ENCODE peak calls at places on chromosome 9, in eight cellular contexts. One of them, this sample, is unnamed. For H3K27me3, the result is how much of the 10 kb centered on the place peaks cover.

GRCh38 chr9:2771661-2772060 is 54.4 kb downstream of the KCNV2 start:
- DNase-seq in HCT116: no peak
- DNase-seq in brain microvascular endothelial cell: no peak
- DNase-seq in BJ: no peak
- DNase-seq in breast epithelium: no peak
- DNase-seq in adrenal gland: peak
- DNase-seq in heart left ventricle: no peak
- DNase-seq in CD8-positive, alpha-beta T cell: no peak
- DNase-seq in this sample: peak

GRCh38 chr9:28941856-28942255 is 1368.6 kb upstream of the C9orf72 start:
- DNase-seq in HCT116: no peak
- DNase-seq in brain microvascular endothelial cell: no peak
- DNase-seq in BJ: no peak
- DNase-seq in breast epithelium: no peak
- DNase-seq in adrenal gland: no peak
- DNase-seq in heart left ventricle: no peak
- DNase-seq in CD8-positive, alpha-beta T cell: no peak
- DNase-seq in this sample: no peak

GRCh38 chr9:127444921-127445850 is 6.0 kb downstream of the RPL12 start:
- DNase-seq in HCT116: no peak
- DNase-seq in brain microvascular endothelial cell: no peak
- DNase-seq in BJ: no peak
- DNase-seq in breast epithelium: peak
- DNase-seq in adrenal gland: no peak
- DNase-seq in heart left ventricle: no peak
- DNase-seq in CD8-positive, alpha-beta T cell: no peak
- DNase-seq in this sample: no peak

GRCh38 chr9:102483666-102484065 is 511.5 kb upstream of the CYLC2 start:
- DNase-seq in HCT116: no peak
- DNase-seq in brain microvascular endothelial cell: no peak
- DNase-seq in BJ: no peak
- DNase-seq in breast epithelium: no peak
- DNase-seq in adrenal gland: no peak
- DNase-seq in heart left ventricle: no peak
- DNase-seq in CD8-positive, alpha-beta T cell: no peak
- DNase-seq in this sample: no peak

GRCh38 chr9:135076143-135076875 is 11.2 kb upstream of the OLFM1 start:
- DNase-seq in HCT116: no peak
- DNase-seq in brain microvascular endothelial cell: no peak
- DNase-seq in BJ: no peak
- DNase-seq in breast epithelium: no peak
- DNase-seq in adrenal gland: no peak
- DNase-seq in heart left ventricle: no peak
- DNase-seq in CD8-positive, alpha-beta T cell: no peak
- DNase-seq in this sample: no peak

GRCh38 chr9:14092344-14092743 is 221.6 kb downstream of the NFIB start:
- DNase-seq in HCT116: no peak
- DNase-seq in brain microvascular endothelial cell: no peak
- DNase-seq in BJ: no peak
- DNase-seq in breast epithelium: no peak
- DNase-seq in adrenal gland: no peak
- DNase-seq in heart left ventricle: no peak
- DNase-seq in CD8-positive, alpha-beta T cell: no peak
- DNase-seq in this sample: no peak

GRCh38 chr9:79120533-79121315 is 451.0 kb upstream of the TLE4 start:
- DNase-seq in HCT116: no peak
- DNase-seq in brain microvascular endothelial cell: no peak
- DNase-seq in BJ: no peak
- DNase-seq in breast epithelium: peak
- DNase-seq in adrenal gland: peak
- DNase-seq in heart left ventricle: no peak
- DNase-seq in CD8-positive, alpha-beta T cell: no peak
- DNase-seq in this sample: no peak

GRCh38 chr9:129337287-129338140 is 159.5 kb upstream of the IER5L start:
- DNase-seq in HCT116: no peak
- DNase-seq in brain microvascular endothelial cell: no peak
- DNase-seq in BJ: no peak
- DNase-seq in breast epithelium: no peak
- DNase-seq in adrenal gland: no peak
- DNase-seq in heart left ventricle: no peak
- DNase-seq in CD8-positive, alpha-beta T cell: no peak
- DNase-seq in this sample: no peak

GRCh38 chr9:74056023-74056422 is 441.1 kb upstream of the RORB start:
- DNase-seq in HCT116: no peak
- DNase-seq in brain microvascular endothelial cell: no peak
- DNase-seq in BJ: no peak
- DNase-seq in breast epithelium: no peak
- DNase-seq in adrenal gland: no peak
- DNase-seq in heart left ventricle: no peak
- DNase-seq in CD8-positive, alpha-beta T cell: no peak
- DNase-seq in this sample: no peak

GRCh38 chr9:81613002-81613750 is 76.2 kb downstream of the TLE1 start:
- DNase-seq in HCT116: no peak
- DNase-seq in brain microvascular endothelial cell: peak
- DNase-seq in BJ: peak
- DNase-seq in breast epithelium: no peak
- DNase-seq in adrenal gland: no peak
- DNase-seq in heart left ventricle: no peak
- DNase-seq in CD8-positive, alpha-beta T cell: no peak
- DNase-seq in this sample: peak

GRCh38 chr9:134217431-134218210 is 53.3 kb upstream of the RNU6ATAC start:
- DNase-seq in HCT116: peak
- DNase-seq in brain microvascular endothelial cell: no peak
- DNase-seq in BJ: no peak
- DNase-seq in breast epithelium: no peak
- DNase-seq in adrenal gland: peak
- DNase-seq in heart left ventricle: peak
- DNase-seq in CD8-positive, alpha-beta T cell: no peak
- DNase-seq in this sample: peak

GRCh38 chr9:9142001-9142400 is 1342.4 kb upstream of the DMAC1 start:
- DNase-seq in HCT116: no peak
- DNase-seq in brain microvascular endothelial cell: no peak
- DNase-seq in BJ: no peak
- DNase-seq in breast epithelium: no peak
- DNase-seq in adrenal gland: no peak
- DNase-seq in heart left ventricle: no peak
- DNase-seq in CD8-positive, alpha-beta T cell: no peak
- DNase-seq in this sample: no peak

GRCh38 chr9:37471942-37472679 is 6.9 kb upstream of the ZBTB5 start:
- DNase-seq in HCT116: peak
- DNase-seq in brain microvascular endothelial cell: peak
- DNase-seq in BJ: peak
- DNase-seq in breast epithelium: no peak
- DNase-seq in adrenal gland: no peak
- DNase-seq in heart left ventricle: no peak
- DNase-seq in CD8-positive, alpha-beta T cell: no peak
- DNase-seq in this sample: peak

GRCh38 chr9:126055386-126055785 is 271.2 kb upstream of the MVB12B start:
- DNase-seq in HCT116: no peak
- DNase-seq in brain microvascular endothelial cell: peak
- DNase-seq in BJ: no peak
- DNase-seq in breast epithelium: no peak
- DNase-seq in adrenal gland: no peak
- DNase-seq in heart left ventricle: no peak
- DNase-seq in CD8-positive, alpha-beta T cell: no peak
- DNase-seq in this sample: no peak
- H3K27me3 ChIP-seq in HCT116: under half
- H3K27me3 ChIP-seq in brain microvascular endothelial cell: under half
- H3K27me3 ChIP-seq in BJ: under half
- H3K27me3 ChIP-seq in breast epithelium: under half
- H3K27me3 ChIP-seq in adrenal gland: under half
- H3K27me3 ChIP-seq in heart left ventricle: under half
- H3K27me3 ChIP-seq in CD8-positive, alpha-beta T cell: under half
- H3K27me3 ChIP-seq in this sample: under half

DNA sequence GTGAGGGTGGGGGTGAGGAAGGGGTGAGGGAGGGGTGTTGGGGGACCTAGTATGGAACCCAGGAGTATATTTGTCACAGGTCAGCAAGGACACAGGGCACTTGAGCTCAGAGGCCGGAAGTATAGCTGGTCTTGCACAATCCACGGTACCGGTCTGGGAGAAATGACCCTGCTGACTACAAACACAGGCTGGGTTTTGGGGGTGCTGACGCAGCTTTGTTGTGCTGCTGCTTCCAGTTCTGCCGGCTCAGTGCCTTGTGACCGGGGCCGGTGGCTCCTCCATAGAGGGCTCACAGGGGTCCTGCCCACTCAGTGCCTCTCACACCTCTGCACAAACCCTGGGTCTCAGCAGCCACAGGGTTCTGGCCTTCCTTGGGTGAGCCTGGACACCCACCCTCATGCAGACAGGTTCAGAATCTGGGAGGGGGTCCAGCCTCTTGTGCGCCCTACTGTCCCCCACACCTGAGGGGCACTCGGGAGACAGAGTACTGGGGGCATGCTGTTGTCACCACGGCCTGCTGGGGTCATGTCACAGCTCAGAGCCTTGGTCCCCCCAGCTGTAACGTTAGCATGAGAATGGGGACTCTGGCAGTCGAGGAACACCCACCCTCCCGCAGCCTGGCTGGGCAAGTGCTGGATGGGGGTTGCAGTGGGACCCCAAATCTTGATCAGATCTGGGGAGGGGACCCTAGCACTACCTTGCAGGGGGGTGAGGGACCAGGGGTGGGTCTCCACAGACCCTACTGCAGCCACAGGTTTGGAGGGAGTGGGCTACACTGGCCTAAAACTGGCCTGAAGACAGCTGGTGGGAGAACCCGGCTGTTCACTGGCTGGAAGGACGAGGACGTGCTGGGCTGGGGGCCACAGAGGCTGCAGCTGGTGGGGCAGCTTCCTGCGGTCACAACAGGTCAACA is 17.7 kb downstream of the NINJ1 start:
- DNase-seq in HCT116: no peak
- DNase-seq in brain microvascular endothelial cell: no peak
- DNase-seq in BJ: no peak
- DNase-seq in breast epithelium: peak
- DNase-seq in adrenal gland: peak
- DNase-seq in heart left ventricle: peak
- DNase-seq in CD8-positive, alpha-beta T cell: no peak
- DNase-seq in this sample: no peak
- H3K27me3 ChIP-seq in HCT116: under half
- H3K27me3 ChIP-seq in brain microvascular endothelial cell: under half
- H3K27me3 ChIP-seq in BJ: under half
- H3K27me3 ChIP-seq in breast epithelium: under half
- H3K27me3 ChIP-seq in adrenal gland: under half
- H3K27me3 ChIP-seq in heart left ventricle: under half
- H3K27me3 ChIP-seq in CD8-positive, alpha-beta T cell: under half
- H3K27me3 ChIP-seq in this sample: under half

DNA sequence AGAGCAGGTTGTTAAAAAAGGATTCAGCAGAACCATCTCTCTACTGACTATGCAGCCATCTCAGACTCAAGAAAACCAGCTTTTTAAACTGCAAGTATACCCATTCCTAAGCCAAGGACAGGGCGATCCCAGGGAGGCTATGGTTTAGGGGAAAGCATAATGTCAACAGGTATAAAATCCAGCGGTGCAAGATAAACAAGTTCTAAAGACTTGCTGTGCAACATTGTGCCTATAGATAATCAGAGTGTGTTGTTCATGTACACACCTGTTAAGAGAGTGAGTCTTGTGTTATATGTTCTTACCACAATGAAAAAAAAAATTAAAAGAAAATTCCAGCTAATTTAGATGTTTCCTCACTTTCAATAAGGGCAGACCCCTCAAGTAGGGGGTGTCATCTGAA is 63.6 kb upstream of the DIRAS2 start:
- DNase-seq in HCT116: no peak
- DNase-seq in brain microvascular endothelial cell: no peak
- DNase-seq in BJ: no peak
- DNase-seq in breast epithelium: no peak
- DNase-seq in adrenal gland: no peak
- DNase-seq in heart left ventricle: no peak
- DNase-seq in CD8-positive, alpha-beta T cell: no peak
- DNase-seq in this sample: no peak
- H3K27me3 ChIP-seq in HCT116: under half
- H3K27me3 ChIP-seq in brain microvascular endothelial cell: under half
- H3K27me3 ChIP-seq in BJ: under half
- H3K27me3 ChIP-seq in breast epithelium: under half
- H3K27me3 ChIP-seq in adrenal gland: under half
- H3K27me3 ChIP-seq in heart left ventricle: under half
- H3K27me3 ChIP-seq in CD8-positive, alpha-beta T cell: under half
- H3K27me3 ChIP-seq in this sample: under half

GRCh38 chr9:113645972-113646241 is 182.4 kb downstream of the RGS3 start:
- DNase-seq in HCT116: no peak
- DNase-seq in brain microvascular endothelial cell: no peak
- DNase-seq in BJ: no peak
- DNase-seq in breast epithelium: no peak
- DNase-seq in adrenal gland: no peak
- DNase-seq in heart left ventricle: no peak
- DNase-seq in CD8-positive, alpha-beta T cell: no peak
- DNase-seq in this sample: peak
- H3K27me3 ChIP-seq in HCT116: under half
- H3K27me3 ChIP-seq in brain microvascular endothelial cell: under half
- H3K27me3 ChIP-seq in BJ: under half
- H3K27me3 ChIP-seq in breast epithelium: under half
- H3K27me3 ChIP-seq in adrenal gland: under half
- H3K27me3 ChIP-seq in heart left ventricle: under half
- H3K27me3 ChIP-seq in CD8-positive, alpha-beta T cell: under half
- H3K27me3 ChIP-seq in this sample: under half

GRCh38 chr9:4147476-4148214 is 152.2 kb downstream of the GLIS3 start:
- DNase-seq in HCT116: no peak
- DNase-seq in brain microvascular endothelial cell: no peak
- DNase-seq in BJ: no peak
- DNase-seq in breast epithelium: peak
- DNase-seq in adrenal gland: no peak
- DNase-seq in heart left ventricle: no peak
- DNase-seq in CD8-positive, alpha-beta T cell: no peak
- DNase-seq in this sample: peak

GRCh38 chr9:4152201-4152600 is 147.7 kb downstream of the GLIS3 start:
- DNase-seq in HCT116: no peak
- DNase-seq in brain microvascular endothelial cell: no peak
- DNase-seq in BJ: no peak
- DNase-seq in breast epithelium: no peak
- DNase-seq in adrenal gland: no peak
- DNase-seq in heart left ventricle: no peak
- DNase-seq in CD8-positive, alpha-beta T cell: no peak
- DNase-seq in this sample: no peak

GRCh38 chr9:4148215-4148561 is 151.7 kb downstream of the GLIS3 start:
- DNase-seq in HCT116: no peak
- DNase-seq in brain microvascular endothelial cell: no peak
- DNase-seq in BJ: no peak
- DNase-seq in breast epithelium: no peak
- DNase-seq in adrenal gland: no peak
- DNase-seq in heart left ventricle: no peak
- DNase-seq in CD8-positive, alpha-beta T cell: no peak
- DNase-seq in this sample: no peak

GRCh38 chr9:4155224-4156026 is 144.4 kb downstream of the GLIS3 start:
- DNase-seq in HCT116: no peak
- DNase-seq in brain microvascular endothelial cell: no peak
- DNase-seq in BJ: no peak
- DNase-seq in breast epithelium: no peak
- DNase-seq in adrenal gland: no peak
- DNase-seq in heart left ventricle: no peak
- DNase-seq in CD8-positive, alpha-beta T cell: no peak
- DNase-seq in this sample: no peak

GRCh38 chr9:4152876-4153275 is 147.0 kb downstream of the GLIS3 start:
- DNase-seq in HCT116: no peak
- DNase-seq in brain microvascular endothelial cell: no peak
- DNase-seq in BJ: no peak
- DNase-seq in breast epithelium: no peak
- DNase-seq in adrenal gland: no peak
- DNase-seq in heart left ventricle: no peak
- DNase-seq in CD8-positive, alpha-beta T cell: no peak
- DNase-seq in this sample: no peak
- H3K27me3 ChIP-seq in HCT116: under half
- H3K27me3 ChIP-seq in brain microvascular endothelial cell: under half
- H3K27me3 ChIP-seq in BJ: under half
- H3K27me3 ChIP-seq in breast epithelium: under half
- H3K27me3 ChIP-seq in adrenal gland: under half
- H3K27me3 ChIP-seq in heart left ventricle: under half
- H3K27me3 ChIP-seq in CD8-positive, alpha-beta T cell: under half
- H3K27me3 ChIP-seq in this sample: under half

GRCh38 chr9:109640232-109641078 is 139.5 kb upstream of the PALM2AKAP2 start:
- DNase-seq in HCT116: no peak
- DNase-seq in brain microvascular endothelial cell: peak
- DNase-seq in BJ: no peak
- DNase-seq in breast epithelium: no peak
- DNase-seq in adrenal gland: peak
- DNase-seq in heart left ventricle: peak
- DNase-seq in CD8-positive, alpha-beta T cell: no peak
- DNase-seq in this sample: no peak
- H3K27me3 ChIP-seq in HCT116: half or more
- H3K27me3 ChIP-seq in brain microvascular endothelial cell: under half
- H3K27me3 ChIP-seq in BJ: under half
- H3K27me3 ChIP-seq in breast epithelium: under half
- H3K27me3 ChIP-seq in adrenal gland: under half
- H3K27me3 ChIP-seq in heart left ventricle: under half
- H3K27me3 ChIP-seq in CD8-positive, alpha-beta T cell: under half
- H3K27me3 ChIP-seq in this sample: under half

This sample was measured in Caco-2.